ENCODE peak calls at places on chromosomes 3 and 15, in five cellular contexts. S, H, G, O and L are unnamed samples. For H3K9me2, the result is how much of the 10 kb centered on the place peaks cover.

GRCh38 chr3:32238816-32239637 is 547 bp downstream of the CMTM8 start:
- DNase-seq in S (peak), H (peak), G (no peak), O (no peak), L (peak)

GRCh38 chr3:127953636-127954035 is 38.6 kb downstream of the KBTBD12 start:
- DNase-seq in S (no peak), H (no peak), G (no peak), O (no peak), L (no peak)

GRCh38 chr3:124763206-124763605 is 33.0 kb downstream of the UMPS start:
- DNase-seq in S (no peak), H (no peak), G (no peak), O (no peak), L (no peak)

GRCh38 chr15:71116366-71116765 is 1.1 kb downstream of the THSD4 start:
- DNase-seq in S (no peak), H (peak), G (no peak), O (no peak), L (no peak)

GRCh38 chr15:90979582-90979981 is 14.8 kb downstream of the PRC1 start:
- DNase-seq in S (no peak), H (no peak), G (no peak), O (no peak), L (no peak)

GRCh38 chr3:1103525-1103924 is 10.7 kb downstream of the CNTN6 start:
- DNase-seq in S (no peak), H (peak), G (no peak), O (no peak), L (no peak)

GRCh38 chr3:72906154-72906553 is 18.3 kb downstream of the GXYLT2 start:
- DNase-seq in S (no peak), H (no peak), G (no peak), O (no peak), L (no peak)

GRCh38 chr3:119148493-119149180 is 2.7 kb downstream of the TEX55 start:
- DNase-seq in S (no peak), H (no peak), G (no peak), O (no peak), L (no peak)

GRCh38 chr3:55558316-55558715 is 71.2 kb upstream of the WNT5A start:
- DNase-seq in S (no peak), H (no peak), G (no peak), O (no peak), L (no peak)

GRCh38 chr3:48215019-48215418 is 8.3 kb upstream of the CAMP start:
- DNase-seq in S (no peak), H (no peak), G (no peak), O (no peak), L (no peak)

GRCh38 chr3:104245981-104246380 is 1120.7 kb upstream of the ALCAM start:
- DNase-seq in S (no peak), H (no peak), G (no peak), O (no peak), L (no peak)

GRCh38 chr15:89728254-89728653 is 22.8 kb downstream of the MESP1 start:
- DNase-seq in S (peak), H (no peak), G (no peak), O (no peak), L (no peak)

GRCh38 chr3:190825389-190826016 is 37.0 kb downstream of the GMNC start:
- DNase-seq in S (no peak), H (no peak), G (no peak), O (no peak), L (no peak)

GRCh38 chr15:77186518-77187095 is 115.7 kb upstream of the TSPAN3 start:
- DNase-seq in S (peak), H (peak), G (peak), O (peak), L (peak)

GRCh38 chr3:130759692-130760338 is 13.2 kb upstream of the PIK3R4 start:
- DNase-seq in S (peak), H (peak), G (peak), O (peak), L (peak)

GRCh38 chr15:29278436-29279099 is 8.9 kb upstream of the NSMCE3 start:
- DNase-seq in S (peak), H (no peak), G (no peak), O (peak), L (no peak)

GRCh38 chr3:37028329-37028728 is 35.0 kb downstream of the MLH1 start:
- DNase-seq in S (peak), H (no peak), G (peak), O (no peak), L (no peak)

GRCh38 chr3:70543493-70543892 is 231.1 kb upstream of the MDFIC2 start:
- DNase-seq in S (no peak), H (no peak), G (no peak), O (no peak), L (no peak)

GRCh38 chr3:129470861-129471260 is 30.8 kb downstream of the IFT122 start:
- DNase-seq in S (no peak), H (no peak), G (no peak), O (no peak), L (no peak)

GRCh38 chr3:150253622-150254021 is 154.5 kb upstream of the TSC22D2 start:
- DNase-seq in S (peak), H (no peak), G (no peak), O (no peak), L (no peak)

GRCh38 chr15:39399600-39399999 is 181.3 kb upstream of the THBS1 start:
- DNase-seq in S (no peak), H (no peak), G (no peak), O (no peak), L (no peak)

GRCh38 chr3:37255990-37256308 is 81.6 kb upstream of the LRRFIP2 start:
- DNase-seq in S (no peak), H (no peak), G (no peak), O (no peak), L (no peak)

GRCh38 chr15:82081904-82082810 is 36.3 kb upstream of the MEX3B start:
- DNase-seq in S (no peak), H (peak), G (peak), O (no peak), L (no peak)

GRCh38 chr3:111072016-111072891 is 638 bp downstream of the NECTIN3 start:
- DNase-seq in S (peak), H (peak), G (no peak), O (no peak), L (no peak)

GRCh38 chr15:23052522-23052921 is 13.2 kb upstream of the TUBGCP5 start:
- DNase-seq in S (no peak), H (no peak), G (no peak), O (no peak), L (no peak)

GRCh38 chr15:23049984-23050628 is 10.7 kb upstream of the TUBGCP5 start:
- DNase-seq in S (no peak), H (no peak), G (no peak), O (no peak), L (no peak)

DNA sequence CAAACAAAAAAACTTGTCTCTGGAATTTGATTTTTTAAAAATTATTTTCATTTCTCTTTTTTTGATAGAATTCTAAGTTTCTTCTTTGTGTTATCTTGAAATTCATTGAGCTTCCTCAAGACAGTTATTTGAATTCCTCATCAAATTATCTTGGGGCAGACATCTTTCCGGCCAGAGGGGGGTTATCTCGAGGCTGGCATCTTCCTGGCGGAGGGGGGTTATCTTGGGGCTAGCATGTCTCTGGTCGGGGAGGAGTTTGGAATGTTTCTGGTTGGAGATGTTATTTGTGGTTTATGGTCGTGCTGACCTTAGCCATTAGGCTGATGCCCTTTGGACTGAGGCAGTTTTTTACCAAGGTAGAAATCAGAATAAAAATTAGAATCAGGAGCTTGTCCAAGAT is 15.9 kb upstream of the TUBGCP5 start:
- DNase-seq in S (no peak), H (no peak), G (no peak), O (no peak), L (no peak)
- H3K9me2 ChIP-seq in S (under half), H (under half), G (under half), O (under half), L (under half)

DNA sequence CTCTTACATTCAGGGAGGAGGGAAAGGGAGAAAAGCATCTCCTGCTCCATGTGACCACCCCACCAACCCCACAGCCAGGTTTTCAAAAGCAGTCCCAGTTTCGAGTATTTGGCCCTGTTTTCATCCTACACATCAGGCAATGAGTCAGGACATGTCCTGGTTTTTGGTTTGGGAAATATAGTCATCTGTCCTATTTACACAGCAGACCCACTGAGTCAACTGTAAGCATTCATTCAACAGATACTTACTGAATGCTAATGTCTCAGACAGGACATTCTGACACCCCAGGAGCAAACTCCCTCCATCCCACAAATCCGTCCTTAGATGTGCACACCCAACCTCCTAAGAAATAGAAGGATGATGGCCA is 32.9 kb downstream of the IGDCC3 start:
- DNase-seq in S (no peak), H (no peak), G (peak), O (no peak), L (no peak)
- H3K9me2 ChIP-seq in S (under half), H (under half), G (under half), O (under half), L (under half)

GRCh38 chr3:10783360-10784346 is 32.4 kb upstream of the SLC6A11 start:
- DNase-seq in S (peak), H (peak), G (peak), O (peak), L (peak)

GRCh38 chr3:10788451-10788850 is 27.6 kb upstream of the SLC6A11 start:
- DNase-seq in S (no peak), H (no peak), G (no peak), O (no peak), L (no peak)

GRCh38 chr3:10782011-10782410 is 34.0 kb upstream of the SLC6A11 start:
- DNase-seq in S (no peak), H (no peak), G (no peak), O (no peak), L (no peak)

GRCh38 chr3:10790713-10791112 is 25.3 kb upstream of the SLC6A11 start:
- DNase-seq in S (no peak), H (no peak), G (no peak), O (no peak), L (no peak)

DNA sequence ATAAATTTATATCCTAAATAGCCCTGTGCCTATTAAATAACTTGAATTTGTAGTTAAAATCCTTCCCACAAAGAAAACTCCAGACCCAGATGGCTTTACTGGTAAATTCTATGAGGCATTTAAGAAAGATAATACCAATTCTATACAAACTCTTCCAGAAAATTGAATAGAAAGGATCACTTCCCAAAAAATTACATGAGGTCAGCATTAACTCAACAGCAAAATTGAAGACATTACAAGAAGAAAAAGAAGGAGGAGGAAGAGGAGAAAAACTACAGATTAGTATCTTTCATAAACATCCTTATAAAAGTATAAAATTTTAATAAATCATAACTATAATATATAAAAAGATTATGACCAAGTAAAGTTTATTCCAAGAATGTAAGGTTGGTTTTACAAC is 29.4 kb upstream of the SLC6A11 start:
- DNase-seq in S (no peak), H (no peak), G (no peak), O (no peak), L (no peak)
- H3K9me2 ChIP-seq in S (under half), H (under half), G (under half), O (under half), L (under half)

GRCh38 chr3:136869282-136869681 is 7.3 kb downstream of the NCK1 start:
- DNase-seq in S (no peak), H (no peak), G (no peak), O (no peak), L (no peak)
- H3K9me2 ChIP-seq in S (under half), H (under half), G (under half), O (under half), L (under half)

GRCh38 chr3:13460341-13460736 is 19.8 kb upstream of the HDAC11 start:
- DNase-seq in S (no peak), H (no peak), G (no peak), O (no peak), L (no peak)

GRCh38 chr3:13459605-13460340 is 20.3 kb upstream of the HDAC11 start:
- DNase-seq in S (no peak), H (no peak), G (no peak), O (no peak), L (no peak)

GRCh38 chr3:13455644-13456043 is 24.5 kb upstream of the HDAC11 start:
- DNase-seq in S (no peak), H (no peak), G (no peak), O (no peak), L (no peak)

GRCh38 chr3:13461169-13462124 is 18.7 kb upstream of the HDAC11 start:
- DNase-seq in S (peak), H (peak), G (peak), O (peak), L (peak)

GRCh38 chr3:13457593-13457992 is 22.5 kb upstream of the HDAC11 start:
- DNase-seq in S (no peak), H (no peak), G (no peak), O (no peak), L (no peak)
- H3K9me2 ChIP-seq in S (under half), H (under half), G (under half), O (under half), L (under half)